ENCODE peak calls at places on chromosomes 16 and 17, in five cellular contexts. C is NCI-H524 treated with DMSO at 0.1 percent for 48 hours, Q is prostate gland, M is lower leg skin, S is astrocyte. A is an unnamed sample.
A peak's percentile ranks its signal among the peaks of the same experiment; 100 is the strongest.

GRCh38 chr16:13994239-13995106 is 74.5 kb downstream of the ERCC4 start:
- DNase-seq in C (no peak), Q (no peak), M (peak; percentile 37), S (peak; percentile 8), A (no peak)

GRCh38 chr17:81867123-81867951 is 3.8 kb downstream of the ARHGDIA start:
- DNase-seq in C (no peak), Q (no peak), M (no peak), S (no peak), A (peak; percentile 19)

GRCh38 chr17:21089145-21089544 is 37.6 kb upstream of the DHRS7B start:
- DNase-seq in C (no peak), Q (no peak), M (no peak), S (no peak), A (no peak)

GRCh38 chr16:54171855-54172537 is 114.6 kb downstream of the IRX3 start:
- DNase-seq in C (no peak), Q (no peak), M (no peak), S (peak; percentile 89), A (peak; percentile 73)

GRCh38 chr16:66618588-66618987 is 14.1 kb downstream of the CMTM3 start:
- DNase-seq in C (no peak), Q (no peak), M (no peak), S (peak; percentile 99), A (peak; percentile 92)

GRCh38 chr17:61217878-61218437 is 181.7 kb upstream of the TBX2 start:
- DNase-seq in C (no peak), Q (no peak), M (no peak), S (no peak), A (no peak)

GRCh38 chr17:64306850-64307463 is 43.9 kb upstream of the TEX2 start:
- DNase-seq in C (peak; percentile 35), Q (peak; percentile 43), M (peak; percentile 93), S (peak; percentile 29), A (peak; percentile 45)

GRCh38 chr17:65407017-65407416 is 154.4 kb downstream of the AXIN2 start:
- DNase-seq in C (no peak), Q (no peak), M (no peak), S (no peak), A (no peak)

GRCh38 chr16:19520861-19521331 is 1.0 kb downstream of the GDE1 start:
- DNase-seq in C (no peak), Q (no peak), M (no peak), S (peak; percentile 60), A (peak; percentile 24)

GRCh38 chr17:81285179-81285878 is 9.8 kb downstream of the SLC38A10 start:
- DNase-seq in C (no peak), Q (no peak), M (peak; percentile 95), S (peak; percentile 6), A (peak; percentile 27)

GRCh38 chr17:82775033-82775823 is 23.4 kb downstream of the TBCD start:
- DNase-seq in C (no peak), Q (peak; percentile 70), M (no peak), S (peak; percentile 10), A (no peak)

GRCh38 chr16:14186007-14186953 is 115.2 kb downstream of the MRTFB start:
- DNase-seq in C (no peak), Q (no peak), M (no peak), S (peak; percentile 91), A (peak; percentile 51)

GRCh38 chr17:42623732-42624596 is 14.5 kb downstream of the TUBG1 start:
- DNase-seq in C (no peak), Q (peak; percentile 75), M (no peak), S (peak; percentile 79), A (no peak)

GRCh38 chr17:58318065-58318481 is 10.5 kb downstream of the TSPOAP1 start:
- DNase-seq in C (no peak), Q (no peak), M (peak; percentile 67), S (no peak), A (no peak)

A was measured in brain microvascular endothelial cell.